ENCODE peak calls at places on chromosomes 1 and 21, in nine cellular contexts. One of them, this sample, is unnamed.

GRCh38 chr1:162676087-162676486 is 43.8 kb downstream of the DDR2 start:
- DNase-seq in tibial nerve: no peak
- DNase-seq in colonic mucosa: no peak
- DNase-seq in brain microvascular endothelial cell: peak
- DNase-seq in B cell: no peak
- DNase-seq in esophagus squamous epithelium: no peak
- DNase-seq in right atrium auricular region: no peak
- DNase-seq in mucosa of descending colon: no peak
- DNase-seq in HL-60: no peak
- DNase-seq in this sample: no peak

GRCh38 chr1:91742848-91743292 is 143.1 kb downstream of the TGFBR3 start:
- DNase-seq in right atrium auricular region: peak
- DNase-seq in mucosa of descending colon: no peak
- DNase-seq in tibial nerve: no peak
- DNase-seq in colonic mucosa: no peak
- DNase-seq in esophagus squamous epithelium: no peak
- DNase-seq in brain microvascular endothelial cell: peak
- DNase-seq in B cell: no peak
- DNase-seq in HL-60: no peak
- DNase-seq in this sample: no peak

GRCh38 chr1:58774027-58774426 is 9.8 kb downstream of the JUN start:
- DNase-seq in brain microvascular endothelial cell: no peak
- DNase-seq in mucosa of descending colon: no peak
- DNase-seq in colonic mucosa: no peak
- DNase-seq in esophagus squamous epithelium: no peak
- DNase-seq in HL-60: no peak
- DNase-seq in right atrium auricular region: no peak
- DNase-seq in B cell: no peak
- DNase-seq in tibial nerve: no peak
- DNase-seq in this sample: no peak

GRCh38 chr1:66563094-66563800 is 29.3 kb downstream of the SGIP1 start:
- DNase-seq in tibial nerve: no peak
- DNase-seq in colonic mucosa: no peak
- DNase-seq in B cell: no peak
- DNase-seq in esophagus squamous epithelium: no peak
- DNase-seq in brain microvascular endothelial cell: peak
- DNase-seq in HL-60: no peak
- DNase-seq in right atrium auricular region: peak
- DNase-seq in mucosa of descending colon: peak
- DNase-seq in this sample: no peak

GRCh38 chr1:53572061-53572801 is 113.0 kb downstream of the DMRTB1 start:
- DNase-seq in esophagus squamous epithelium: no peak
- DNase-seq in tibial nerve: no peak
- DNase-seq in right atrium auricular region: no peak
- DNase-seq in colonic mucosa: no peak
- DNase-seq in mucosa of descending colon: no peak
- DNase-seq in HL-60: no peak
- DNase-seq in brain microvascular endothelial cell: peak
- DNase-seq in B cell: no peak
- DNase-seq in this sample: no peak

GRCh38 chr1:108814343-108815125 is 42.4 kb downstream of the AKNAD1 start:
- DNase-seq in mucosa of descending colon: no peak
- DNase-seq in tibial nerve: no peak
- DNase-seq in esophagus squamous epithelium: no peak
- DNase-seq in right atrium auricular region: no peak
- DNase-seq in HL-60: no peak
- DNase-seq in B cell: no peak
- DNase-seq in colonic mucosa: peak
- DNase-seq in brain microvascular endothelial cell: no peak
- DNase-seq in this sample: no peak

GRCh38 chr1:198788561-198789064 is 149.8 kb downstream of the PTPRC start:
- DNase-seq in mucosa of descending colon: peak
- DNase-seq in tibial nerve: no peak
- DNase-seq in colonic mucosa: no peak
- DNase-seq in B cell: peak
- DNase-seq in HL-60: no peak
- DNase-seq in brain microvascular endothelial cell: peak
- DNase-seq in right atrium auricular region: no peak
- DNase-seq in esophagus squamous epithelium: no peak
- DNase-seq in this sample: no peak

GRCh38 chr1:2494323-2494693 is 18.2 kb downstream of the PLCH2 start:
- DNase-seq in right atrium auricular region: no peak
- DNase-seq in esophagus squamous epithelium: no peak
- DNase-seq in colonic mucosa: peak
- DNase-seq in HL-60: no peak
- DNase-seq in B cell: no peak
- DNase-seq in mucosa of descending colon: peak
- DNase-seq in tibial nerve: no peak
- DNase-seq in brain microvascular endothelial cell: no peak
- DNase-seq in this sample: no peak

GRCh38 chr1:42933060-42933586 is 25.5 kb downstream of the SLC2A1 start:
- DNase-seq in mucosa of descending colon: no peak
- DNase-seq in colonic mucosa: peak
- DNase-seq in esophagus squamous epithelium: no peak
- DNase-seq in HL-60: no peak
- DNase-seq in B cell: no peak
- DNase-seq in brain microvascular endothelial cell: no peak
- DNase-seq in tibial nerve: no peak
- DNase-seq in right atrium auricular region: no peak
- DNase-seq in this sample: no peak

GRCh38 chr21:33761104-33762036 is 119.1 kb downstream of the ITSN1 start:
- DNase-seq in brain microvascular endothelial cell: peak
- DNase-seq in B cell: no peak
- DNase-seq in colonic mucosa: no peak
- DNase-seq in mucosa of descending colon: peak
- DNase-seq in esophagus squamous epithelium: no peak
- DNase-seq in HL-60: peak
- DNase-seq in right atrium auricular region: no peak
- DNase-seq in tibial nerve: no peak
- DNase-seq in this sample: no peak

GRCh38 chr1:64172458-64172983 is 30.9 kb upstream of the UBE2U start:
- DNase-seq in tibial nerve: no peak
- DNase-seq in colonic mucosa: no peak
- DNase-seq in right atrium auricular region: no peak
- DNase-seq in mucosa of descending colon: no peak
- DNase-seq in B cell: no peak
- DNase-seq in HL-60: no peak
- DNase-seq in brain microvascular endothelial cell: no peak
- DNase-seq in esophagus squamous epithelium: no peak
- DNase-seq in this sample: no peak

GRCh38 chr1:150322310-150322709 is 977 bp downstream of the PRPF3 start:
- DNase-seq in mucosa of descending colon: no peak
- DNase-seq in B cell: no peak
- DNase-seq in HL-60: peak
- DNase-seq in esophagus squamous epithelium: no peak
- DNase-seq in right atrium auricular region: no peak
- DNase-seq in colonic mucosa: no peak
- DNase-seq in tibial nerve: no peak
- DNase-seq in brain microvascular endothelial cell: no peak
- DNase-seq in this sample: no peak

GRCh38 chr1:116754203-116754977 is at the start of gene CD2:
- DNase-seq in esophagus squamous epithelium: no peak
- DNase-seq in right atrium auricular region: no peak
- DNase-seq in HL-60: no peak
- DNase-seq in B cell: no peak
- DNase-seq in tibial nerve: no peak
- DNase-seq in mucosa of descending colon: peak
- DNase-seq in brain microvascular endothelial cell: no peak
- DNase-seq in colonic mucosa: no peak
- DNase-seq in this sample: no peak

GRCh38 chr1:9882296-9882944 is 27.6 kb downstream of the CTNNBIP1 start:
- DNase-seq in right atrium auricular region: no peak
- DNase-seq in brain microvascular endothelial cell: no peak
- DNase-seq in colonic mucosa: no peak
- DNase-seq in esophagus squamous epithelium: no peak
- DNase-seq in HL-60: no peak
- DNase-seq in B cell: no peak
- DNase-seq in mucosa of descending colon: no peak
- DNase-seq in tibial nerve: no peak
- DNase-seq in this sample: no peak

GRCh38 chr1:115364044-115364775 is 26.2 kb upstream of the NGF start:
- DNase-seq in colonic mucosa: no peak
- DNase-seq in mucosa of descending colon: no peak
- DNase-seq in B cell: no peak
- DNase-seq in tibial nerve: no peak
- DNase-seq in HL-60: no peak
- DNase-seq in brain microvascular endothelial cell: peak
- DNase-seq in esophagus squamous epithelium: no peak
- DNase-seq in right atrium auricular region: no peak
- DNase-seq in this sample: no peak

GRCh38 chr1:248611883-248612282 is 14.4 kb upstream of the OR2T10 start:
- DNase-seq in right atrium auricular region: no peak
- DNase-seq in tibial nerve: no peak
- DNase-seq in B cell: no peak
- DNase-seq in HL-60: no peak
- DNase-seq in colonic mucosa: no peak
- DNase-seq in mucosa of descending colon: no peak
- DNase-seq in esophagus squamous epithelium: no peak
- DNase-seq in brain microvascular endothelial cell: no peak
- DNase-seq in this sample: no peak

GRCh38 chr21:39319251-39319756 is 5.9 kb upstream of the BRWD1 start:
- DNase-seq in colonic mucosa: no peak
- DNase-seq in brain microvascular endothelial cell: no peak
- DNase-seq in B cell: no peak
- DNase-seq in HL-60: no peak
- DNase-seq in tibial nerve: no peak
- DNase-seq in esophagus squamous epithelium: no peak
- DNase-seq in mucosa of descending colon: no peak
- DNase-seq in right atrium auricular region: peak
- DNase-seq in this sample: no peak
- TF ChIP-seq CTCF in colonic mucosa: no peak
- TF ChIP-seq CTCF in brain microvascular endothelial cell: no peak
- TF ChIP-seq CTCF in B cell: no peak
- TF ChIP-seq CTCF in HL-60: no peak
- TF ChIP-seq CTCF in tibial nerve: no peak
- TF ChIP-seq CTCF in esophagus squamous epithelium: no peak
- TF ChIP-seq CTCF in mucosa of descending colon: no peak
- TF ChIP-seq CTCF in right atrium auricular region: no peak
- TF ChIP-seq CTCF in this sample: no peak

DNA sequence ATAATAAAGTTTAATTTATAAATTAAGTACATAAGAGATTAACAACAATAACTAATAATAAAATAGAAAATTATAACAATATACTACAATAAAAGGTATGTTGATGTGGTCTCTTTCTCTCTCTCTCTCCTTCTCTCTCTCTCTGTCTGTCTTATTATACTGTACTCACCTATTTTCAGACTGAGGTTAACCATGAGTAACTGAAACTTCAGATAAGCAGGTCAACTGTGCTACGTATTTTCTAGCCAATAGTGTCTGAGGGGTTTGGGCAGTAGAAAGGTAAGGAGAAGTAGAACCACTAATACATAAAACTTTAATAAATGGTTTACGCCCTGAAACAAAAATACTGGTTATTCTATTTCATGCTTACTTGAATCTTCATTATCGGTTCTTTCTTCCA is 71.0 kb upstream of the LRRC53 start:
- DNase-seq in colonic mucosa: no peak
- DNase-seq in right atrium auricular region: no peak
- DNase-seq in HL-60: no peak
- DNase-seq in esophagus squamous epithelium: no peak
- DNase-seq in B cell: no peak
- DNase-seq in brain microvascular endothelial cell: no peak
- DNase-seq in mucosa of descending colon: no peak
- DNase-seq in tibial nerve: no peak
- DNase-seq in this sample: no peak
- TF ChIP-seq CTCF in colonic mucosa: no peak
- TF ChIP-seq CTCF in right atrium auricular region: no peak
- TF ChIP-seq CTCF in HL-60: no peak
- TF ChIP-seq CTCF in esophagus squamous epithelium: no peak
- TF ChIP-seq CTCF in B cell: no peak
- TF ChIP-seq CTCF in brain microvascular endothelial cell: no peak
- TF ChIP-seq CTCF in mucosa of descending colon: no peak
- TF ChIP-seq CTCF in tibial nerve: no peak
- TF ChIP-seq CTCF in this sample: no peak

GRCh38 chr1:88075813-88076212 is 608.3 kb upstream of the PKN2 start:
- DNase-seq in HL-60: no peak
- DNase-seq in mucosa of descending colon: no peak
- DNase-seq in tibial nerve: no peak
- DNase-seq in colonic mucosa: no peak
- DNase-seq in esophagus squamous epithelium: no peak
- DNase-seq in right atrium auricular region: no peak
- DNase-seq in B cell: no peak
- DNase-seq in brain microvascular endothelial cell: no peak
- DNase-seq in this sample: no peak

GRCh38 chr1:88080875-88081274 is 603.2 kb upstream of the PKN2 start:
- DNase-seq in brain microvascular endothelial cell: no peak
- DNase-seq in colonic mucosa: no peak
- DNase-seq in B cell: no peak
- DNase-seq in tibial nerve: no peak
- DNase-seq in HL-60: no peak
- DNase-seq in mucosa of descending colon: no peak
- DNase-seq in right atrium auricular region: no peak
- DNase-seq in esophagus squamous epithelium: no peak
- DNase-seq in this sample: no peak

GRCh38 chr1:88074661-88075060 is 609.4 kb upstream of the PKN2 start:
- DNase-seq in esophagus squamous epithelium: no peak
- DNase-seq in brain microvascular endothelial cell: no peak
- DNase-seq in mucosa of descending colon: no peak
- DNase-seq in tibial nerve: no peak
- DNase-seq in HL-60: no peak
- DNase-seq in colonic mucosa: no peak
- DNase-seq in B cell: no peak
- DNase-seq in right atrium auricular region: no peak
- DNase-seq in this sample: no peak

DNA sequence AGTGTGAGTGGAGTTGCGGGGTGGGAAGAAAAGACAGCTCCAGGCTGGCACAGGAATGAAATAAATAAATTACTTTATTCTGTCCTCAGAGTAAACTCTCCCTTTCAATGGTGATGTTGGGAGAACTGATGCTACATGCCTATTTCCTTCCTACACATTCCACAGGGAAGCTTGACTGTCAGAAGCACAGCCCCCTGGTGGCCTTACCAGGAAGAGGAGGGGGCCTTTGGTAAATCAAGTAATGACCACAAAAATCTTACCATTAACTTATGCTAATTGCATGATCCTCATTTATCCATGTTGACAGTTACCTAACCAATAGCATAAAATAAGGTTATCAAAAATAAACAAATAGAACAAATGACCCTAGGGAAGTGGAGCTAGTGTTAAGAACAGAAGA is 605.0 kb upstream of the PKN2 start:
- DNase-seq in colonic mucosa: no peak
- DNase-seq in HL-60: no peak
- DNase-seq in esophagus squamous epithelium: no peak
- DNase-seq in right atrium auricular region: no peak
- DNase-seq in mucosa of descending colon: no peak
- DNase-seq in brain microvascular endothelial cell: no peak
- DNase-seq in B cell: no peak
- DNase-seq in tibial nerve: no peak
- DNase-seq in this sample: no peak
- TF ChIP-seq CTCF in colonic mucosa: no peak
- TF ChIP-seq CTCF in HL-60: no peak
- TF ChIP-seq CTCF in esophagus squamous epithelium: no peak
- TF ChIP-seq CTCF in right atrium auricular region: peak
- TF ChIP-seq CTCF in mucosa of descending colon: no peak
- TF ChIP-seq CTCF in brain microvascular endothelial cell: peak
- TF ChIP-seq CTCF in B cell: peak
- TF ChIP-seq CTCF in tibial nerve: no peak
- TF ChIP-seq CTCF in this sample: peak

DNA sequence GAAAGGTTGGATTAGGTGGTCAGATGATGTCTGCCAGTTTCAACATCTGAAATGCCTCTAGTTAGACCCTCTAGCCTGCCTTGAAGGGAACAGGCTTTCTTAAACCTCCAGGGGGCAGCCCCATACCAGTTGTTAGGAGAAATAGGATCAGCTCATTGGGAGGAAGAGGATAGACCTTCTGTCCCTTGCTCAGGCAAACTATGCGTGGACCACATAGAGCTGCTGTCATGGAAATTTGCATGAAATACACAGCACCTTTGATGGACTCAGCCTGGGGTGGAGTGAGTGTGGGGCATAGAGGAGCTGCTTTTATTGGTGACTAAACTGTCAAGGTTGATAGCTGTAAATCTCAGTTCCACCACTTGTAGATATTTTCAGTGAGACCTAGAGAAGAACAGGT is 38.4 kb upstream of the SPAG17 start:
- DNase-seq in right atrium auricular region: no peak
- DNase-seq in B cell: no peak
- DNase-seq in HL-60: no peak
- DNase-seq in mucosa of descending colon: peak
- DNase-seq in colonic mucosa: no peak
- DNase-seq in esophagus squamous epithelium: no peak
- DNase-seq in tibial nerve: no peak
- DNase-seq in brain microvascular endothelial cell: peak
- DNase-seq in this sample: no peak
- TF ChIP-seq CTCF in right atrium auricular region: peak
- TF ChIP-seq CTCF in B cell: no peak
- TF ChIP-seq CTCF in HL-60: no peak
- TF ChIP-seq CTCF in mucosa of descending colon: no peak
- TF ChIP-seq CTCF in colonic mucosa: no peak
- TF ChIP-seq CTCF in esophagus squamous epithelium: no peak
- TF ChIP-seq CTCF in tibial nerve: no peak
- TF ChIP-seq CTCF in brain microvascular endothelial cell: no peak
- TF ChIP-seq CTCF in this sample: peak

This sample was measured in osteocyte.